ENCODE peak calls at places on chromosomes 6 and 20, in seven cellular contexts. One of them, this sample, is unnamed.

GRCh38 chr20:56689318-56689717 is 60.2 kb downstream of the TFAP2C start:
- DNase-seq in HCT116: no peak
- DNase-seq in H1: no peak
- DNase-seq in SK-N-SH: no peak
- DNase-seq in GM12878: no peak
- DNase-seq in HepG2: no peak
- DNase-seq in K562: no peak
- DNase-seq in this sample: peak

GRCh38 chr20:61765871-61766654 is 299.6 kb downstream of the TAF4 start:
- DNase-seq in HCT116: no peak
- DNase-seq in H1: no peak
- DNase-seq in SK-N-SH: peak
- DNase-seq in GM12878: no peak
- DNase-seq in HepG2: no peak
- DNase-seq in K562: peak
- DNase-seq in this sample: no peak

GRCh38 chr6:147366290-147366689 is 142.2 kb upstream of the SAMD5 start:
- DNase-seq in HCT116: no peak
- DNase-seq in H1: no peak
- DNase-seq in SK-N-SH: no peak
- DNase-seq in GM12878: no peak
- DNase-seq in HepG2: peak
- DNase-seq in K562: no peak
- DNase-seq in this sample: no peak

GRCh38 chr20:35709269-35709668 is 10.1 kb downstream of the ROMO1 start:
- DNase-seq in HCT116: no peak
- DNase-seq in H1: no peak
- DNase-seq in SK-N-SH: no peak
- DNase-seq in GM12878: no peak
- DNase-seq in HepG2: no peak
- DNase-seq in K562: no peak
- DNase-seq in this sample: no peak

GRCh38 chr6:153787341-153787606 is 251.8 kb upstream of the OPRM1 start:
- DNase-seq in HCT116: no peak
- DNase-seq in H1: no peak
- DNase-seq in SK-N-SH: no peak
- DNase-seq in GM12878: no peak
- DNase-seq in HepG2: peak
- DNase-seq in K562: no peak
- DNase-seq in this sample: no peak

GRCh38 chr6:32692019-32692418 is 25.6 kb upstream of the HLA-DQB1 start:
- DNase-seq in HCT116: peak
- DNase-seq in H1: peak
- DNase-seq in SK-N-SH: no peak
- DNase-seq in GM12878: peak
- DNase-seq in HepG2: peak
- DNase-seq in K562: no peak
- DNase-seq in this sample: no peak

GRCh38 chr20:3661060-3661820 is 2.0 kb downstream of the GFRA4 start:
- DNase-seq in HCT116: no peak
- DNase-seq in H1: no peak
- DNase-seq in SK-N-SH: peak
- DNase-seq in GM12878: no peak
- DNase-seq in HepG2: no peak
- DNase-seq in K562: no peak
- DNase-seq in this sample: no peak

GRCh38 chr6:155493694-155494143 is 38.1 kb upstream of the NOX3 start:
- DNase-seq in HCT116: peak
- DNase-seq in H1: peak
- DNase-seq in SK-N-SH: no peak
- DNase-seq in GM12878: peak
- DNase-seq in HepG2: peak
- DNase-seq in K562: no peak
- DNase-seq in this sample: peak

GRCh38 chr6:151627689-151628444 is 134.1 kb downstream of the CCDC170 start:
- DNase-seq in HCT116: peak
- DNase-seq in H1: no peak
- DNase-seq in SK-N-SH: no peak
- DNase-seq in GM12878: peak
- DNase-seq in HepG2: peak
- DNase-seq in K562: no peak
- DNase-seq in this sample: no peak

GRCh38 chr6:135183532-135184440 is 2.7 kb downstream of the MYB start:
- DNase-seq in HCT116: peak
- DNase-seq in H1: no peak
- DNase-seq in SK-N-SH: peak
- DNase-seq in GM12878: no peak
- DNase-seq in HepG2: peak
- DNase-seq in K562: peak
- DNase-seq in this sample: peak

GRCh38 chr6:80245043-80245442 is 138.6 kb downstream of the BCKDHB start:
- DNase-seq in HCT116: no peak
- DNase-seq in H1: no peak
- DNase-seq in SK-N-SH: no peak
- DNase-seq in GM12878: no peak
- DNase-seq in HepG2: no peak
- DNase-seq in K562: no peak
- DNase-seq in this sample: no peak

GRCh38 chr20:3238616-3239025 is 369 bp downstream of the SLC4A11 start:
- DNase-seq in HCT116: no peak
- DNase-seq in H1: no peak
- DNase-seq in SK-N-SH: no peak
- DNase-seq in GM12878: no peak
- DNase-seq in HepG2: no peak
- DNase-seq in K562: peak
- DNase-seq in this sample: peak

GRCh38 chr6:7260291-7261029 is 52.5 kb downstream of the SSR1 start:
- DNase-seq in HCT116: no peak
- DNase-seq in H1: no peak
- DNase-seq in SK-N-SH: no peak
- DNase-seq in GM12878: no peak
- DNase-seq in HepG2: no peak
- DNase-seq in K562: no peak
- DNase-seq in this sample: no peak

GRCh38 chr20:24063100-24063499 is 74.5 kb upstream of the GGTLC1 start:
- DNase-seq in HCT116: no peak
- DNase-seq in H1: no peak
- DNase-seq in SK-N-SH: no peak
- DNase-seq in GM12878: no peak
- DNase-seq in HepG2: no peak
- DNase-seq in K562: no peak
- DNase-seq in this sample: no peak

GRCh38 chr6:45436544-45437440 is 59.1 kb upstream of the SUPT3H start:
- DNase-seq in HCT116: no peak
- DNase-seq in H1: no peak
- DNase-seq in SK-N-SH: no peak
- DNase-seq in GM12878: peak
- DNase-seq in HepG2: no peak
- DNase-seq in K562: peak
- DNase-seq in this sample: no peak

GRCh38 chr20:20528896-20529295 is 161.0 kb downstream of the INSM1 start:
- DNase-seq in HCT116: no peak
- DNase-seq in H1: no peak
- DNase-seq in SK-N-SH: no peak
- DNase-seq in GM12878: no peak
- DNase-seq in HepG2: no peak
- DNase-seq in K562: no peak
- DNase-seq in this sample: no peak

GRCh38 chr20:35215066-35215956 is 11.2 kb upstream of the MMP24 start:
- DNase-seq in HCT116: no peak
- DNase-seq in H1: no peak
- DNase-seq in SK-N-SH: no peak
- DNase-seq in GM12878: no peak
- DNase-seq in HepG2: peak
- DNase-seq in K562: no peak
- DNase-seq in this sample: no peak

GRCh38 chr20:15242773-15243172 is 905.4 kb upstream of the FLRT3 start:
- DNase-seq in HCT116: no peak
- DNase-seq in H1: no peak
- DNase-seq in SK-N-SH: no peak
- DNase-seq in GM12878: no peak
- DNase-seq in HepG2: no peak
- DNase-seq in K562: no peak
- DNase-seq in this sample: no peak

GRCh38 chr20:10557685-10558084 is 116.1 kb downstream of the JAG1 start:
- DNase-seq in HCT116: no peak
- DNase-seq in H1: peak
- DNase-seq in SK-N-SH: no peak
- DNase-seq in GM12878: no peak
- DNase-seq in HepG2: no peak
- DNase-seq in K562: no peak
- DNase-seq in this sample: no peak

GRCh38 chr6:149854532-149854931 is 9.6 kb downstream of the LRP11 start:
- DNase-seq in HCT116: no peak
- DNase-seq in H1: no peak
- DNase-seq in SK-N-SH: no peak
- DNase-seq in GM12878: no peak
- DNase-seq in HepG2: no peak
- DNase-seq in K562: no peak
- DNase-seq in this sample: peak

GRCh38 chr20:14344746-14345145 is 7.3 kb upstream of the FLRT3 start:
- DNase-seq in HCT116: no peak
- DNase-seq in H1: no peak
- DNase-seq in SK-N-SH: peak
- DNase-seq in GM12878: no peak
- DNase-seq in HepG2: peak
- DNase-seq in K562: no peak
- DNase-seq in this sample: no peak

GRCh38 chr20:38725959-38726848 is 1.9 kb downstream of the SLC32A1 start:
- DNase-seq in HCT116: no peak
- DNase-seq in H1: no peak
- DNase-seq in SK-N-SH: peak
- DNase-seq in GM12878: no peak
- DNase-seq in HepG2: peak
- DNase-seq in K562: peak
- DNase-seq in this sample: peak

GRCh38 chr6:490251-491037 is 98.9 kb downstream of the IRF4 start:
- DNase-seq in HCT116: no peak
- DNase-seq in H1: no peak
- DNase-seq in SK-N-SH: no peak
- DNase-seq in GM12878: peak
- DNase-seq in HepG2: no peak
- DNase-seq in K562: no peak
- DNase-seq in this sample: no peak

GRCh38 chr6:53375851-53376250 is 27.1 kb upstream of the ELOVL5 start:
- DNase-seq in HCT116: no peak
- DNase-seq in H1: no peak
- DNase-seq in SK-N-SH: no peak
- DNase-seq in GM12878: no peak
- DNase-seq in HepG2: no peak
- DNase-seq in K562: no peak
- DNase-seq in this sample: no peak

GRCh38 chr20:45450097-45450818 is 19.3 kb upstream of the WFDC2 start:
- DNase-seq in HCT116: peak
- DNase-seq in H1: no peak
- DNase-seq in SK-N-SH: peak
- DNase-seq in GM12878: no peak
- DNase-seq in HepG2: peak
- DNase-seq in K562: peak
- DNase-seq in this sample: peak

GRCh38 chr20:3239026-3239866 is at the start of gene SLC4A11:
- DNase-seq in HCT116: peak
- DNase-seq in H1: peak
- DNase-seq in SK-N-SH: peak
- DNase-seq in GM12878: no peak
- DNase-seq in HepG2: peak
- DNase-seq in K562: peak
- DNase-seq in this sample: peak

GRCh38 chr20:17645546-17646208 is 36.4 kb downstream of the RRBP1 start:
- DNase-seq in HCT116: no peak
- DNase-seq in H1: no peak
- DNase-seq in SK-N-SH: peak
- DNase-seq in GM12878: no peak
- DNase-seq in HepG2: no peak
- DNase-seq in K562: no peak
- DNase-seq in this sample: no peak
- TF ChIP-seq JUND in HCT116: no peak
- TF ChIP-seq JUND in H1: no peak
- TF ChIP-seq JUND in SK-N-SH: no peak
- TF ChIP-seq JUND in GM12878: no peak
- TF ChIP-seq JUND in HepG2: no peak
- TF ChIP-seq JUND in K562: no peak
- TF ChIP-seq JUND in this sample: no peak

GRCh38 chr6:129671442-129672344 is 38.3 kb downstream of the ARHGAP18 start:
- DNase-seq in HCT116: no peak
- DNase-seq in H1: no peak
- DNase-seq in SK-N-SH: no peak
- DNase-seq in GM12878: peak
- DNase-seq in HepG2: peak
- DNase-seq in K562: peak
- DNase-seq in this sample: no peak
- TF ChIP-seq JUND in HCT116: no peak
- TF ChIP-seq JUND in H1: no peak
- TF ChIP-seq JUND in SK-N-SH: no peak
- TF ChIP-seq JUND in GM12878: peak
- TF ChIP-seq JUND in HepG2: no peak
- TF ChIP-seq JUND in K562: no peak
- TF ChIP-seq JUND in this sample: no peak

GRCh38 chr6:141635621-141636020 is 497.1 kb upstream of the GJE1 start:
- DNase-seq in HCT116: no peak
- DNase-seq in H1: no peak
- DNase-seq in SK-N-SH: no peak
- DNase-seq in GM12878: no peak
- DNase-seq in HepG2: no peak
- DNase-seq in K562: no peak
- DNase-seq in this sample: no peak
- TF ChIP-seq JUND in HCT116: no peak
- TF ChIP-seq JUND in H1: no peak
- TF ChIP-seq JUND in SK-N-SH: no peak
- TF ChIP-seq JUND in GM12878: no peak
- TF ChIP-seq JUND in HepG2: no peak
- TF ChIP-seq JUND in K562: no peak
- TF ChIP-seq JUND in this sample: no peak

GRCh38 chr6:10174761-10175160 is 240.1 kb downstream of the TFAP2A start:
- DNase-seq in HCT116: no peak
- DNase-seq in H1: no peak
- DNase-seq in SK-N-SH: no peak
- DNase-seq in GM12878: no peak
- DNase-seq in HepG2: no peak
- DNase-seq in K562: no peak
- DNase-seq in this sample: no peak

GRCh38 chr6:10180138-10181074 is 234.5 kb downstream of the TFAP2A start:
- DNase-seq in HCT116: no peak
- DNase-seq in H1: no peak
- DNase-seq in SK-N-SH: no peak
- DNase-seq in GM12878: no peak
- DNase-seq in HepG2: no peak
- DNase-seq in K562: no peak
- DNase-seq in this sample: peak

GRCh38 chr6:10175330-10175729 is 239.5 kb downstream of the TFAP2A start:
- DNase-seq in HCT116: no peak
- DNase-seq in H1: no peak
- DNase-seq in SK-N-SH: no peak
- DNase-seq in GM12878: no peak
- DNase-seq in HepG2: no peak
- DNase-seq in K562: no peak
- DNase-seq in this sample: no peak

GRCh38 chr6:10174056-10174455 is 240.8 kb downstream of the TFAP2A start:
- DNase-seq in HCT116: no peak
- DNase-seq in H1: no peak
- DNase-seq in SK-N-SH: no peak
- DNase-seq in GM12878: no peak
- DNase-seq in HepG2: no peak
- DNase-seq in K562: no peak
- DNase-seq in this sample: no peak

GRCh38 chr6:10177703-10178102 is 237.2 kb downstream of the TFAP2A start:
- DNase-seq in HCT116: no peak
- DNase-seq in H1: no peak
- DNase-seq in SK-N-SH: no peak
- DNase-seq in GM12878: no peak
- DNase-seq in HepG2: no peak
- DNase-seq in K562: no peak
- DNase-seq in this sample: no peak
- TF ChIP-seq JUND in HCT116: no peak
- TF ChIP-seq JUND in H1: no peak
- TF ChIP-seq JUND in SK-N-SH: no peak
- TF ChIP-seq JUND in GM12878: no peak
- TF ChIP-seq JUND in HepG2: no peak
- TF ChIP-seq JUND in K562: no peak
- TF ChIP-seq JUND in this sample: peak